ENCODE peak calls at places on chromosomes 16 and 17, in eight cellular contexts. One of them, this sample, is unnamed.

GRCh38 chr17:45848868-45849535 is 4.3 kb downstream of the SPPL2C start:
- DNase-seq in Peyer's patch: no peak
- DNase-seq in stimulated activated CD4-positive, alpha-beta T cell treated with anti-CD3 and anti-CD28 coated beads, Interleukin-12 subunit alpha, Interleukin-12 subunit beta, amount 100 ng/mL, for 4 hours: no peak
- DNase-seq in AG10803: no peak
- DNase-seq in M059J: no peak
- DNase-seq in T-cell: no peak
- DNase-seq in AG08396: no peak
- DNase-seq in activated naive CD8-positive, alpha-beta T cell treated with anti-CD3 and anti-CD28 coated beads for 36 hours: no peak
- DNase-seq in this sample: no peak

GRCh38 chr17:7217113-7217987 is 2.3 kb downstream of the DLG4 start:
- DNase-seq in Peyer's patch: no peak
- DNase-seq in stimulated activated CD4-positive, alpha-beta T cell treated with anti-CD3 and anti-CD28 coated beads, Interleukin-12 subunit alpha, Interleukin-12 subunit beta, amount 100 ng/mL, for 4 hours: no peak
- DNase-seq in AG10803: peak
- DNase-seq in M059J: peak
- DNase-seq in T-cell: no peak
- DNase-seq in AG08396: peak
- DNase-seq in activated naive CD8-positive, alpha-beta T cell treated with anti-CD3 and anti-CD28 coated beads for 36 hours: no peak
- DNase-seq in this sample: peak

GRCh38 chr17:10610821-10611323 is 46.2 kb downstream of the MYH3 start:
- DNase-seq in Peyer's patch: no peak
- DNase-seq in stimulated activated CD4-positive, alpha-beta T cell treated with anti-CD3 and anti-CD28 coated beads, Interleukin-12 subunit alpha, Interleukin-12 subunit beta, amount 100 ng/mL, for 4 hours: no peak
- DNase-seq in AG10803: no peak
- DNase-seq in M059J: no peak
- DNase-seq in T-cell: no peak
- DNase-seq in AG08396: no peak
- DNase-seq in activated naive CD8-positive, alpha-beta T cell treated with anti-CD3 and anti-CD28 coated beads for 36 hours: no peak
- DNase-seq in this sample: no peak

GRCh38 chr16:11699234-11699894 is 31.1 kb downstream of the SNN start:
- DNase-seq in Peyer's patch: no peak
- DNase-seq in stimulated activated CD4-positive, alpha-beta T cell treated with anti-CD3 and anti-CD28 coated beads, Interleukin-12 subunit alpha, Interleukin-12 subunit beta, amount 100 ng/mL, for 4 hours: no peak
- DNase-seq in AG10803: no peak
- DNase-seq in M059J: no peak
- DNase-seq in T-cell: no peak
- DNase-seq in AG08396: no peak
- DNase-seq in activated naive CD8-positive, alpha-beta T cell treated with anti-CD3 and anti-CD28 coated beads for 36 hours: no peak
- DNase-seq in this sample: no peak

GRCh38 chr17:76014100-76014924 is 12.8 kb downstream of the EVPL start:
- DNase-seq in Peyer's patch: peak
- DNase-seq in stimulated activated CD4-positive, alpha-beta T cell treated with anti-CD3 and anti-CD28 coated beads, Interleukin-12 subunit alpha, Interleukin-12 subunit beta, amount 100 ng/mL, for 4 hours: peak
- DNase-seq in AG10803: peak
- DNase-seq in M059J: peak
- DNase-seq in T-cell: peak
- DNase-seq in AG08396: peak
- DNase-seq in activated naive CD8-positive, alpha-beta T cell treated with anti-CD3 and anti-CD28 coated beads for 36 hours: peak
- DNase-seq in this sample: peak

GRCh38 chr17:58176200-58176599 is 9.4 kb downstream of the OR4D2 start:
- DNase-seq in Peyer's patch: no peak
- DNase-seq in stimulated activated CD4-positive, alpha-beta T cell treated with anti-CD3 and anti-CD28 coated beads, Interleukin-12 subunit alpha, Interleukin-12 subunit beta, amount 100 ng/mL, for 4 hours: no peak
- DNase-seq in AG10803: peak
- DNase-seq in M059J: no peak
- DNase-seq in T-cell: no peak
- DNase-seq in AG08396: no peak
- DNase-seq in activated naive CD8-positive, alpha-beta T cell treated with anti-CD3 and anti-CD28 coated beads for 36 hours: no peak
- DNase-seq in this sample: no peak

GRCh38 chr17:7084058-7084457 is 4.0 kb upstream of the CLEC10A start:
- DNase-seq in Peyer's patch: no peak
- DNase-seq in stimulated activated CD4-positive, alpha-beta T cell treated with anti-CD3 and anti-CD28 coated beads, Interleukin-12 subunit alpha, Interleukin-12 subunit beta, amount 100 ng/mL, for 4 hours: no peak
- DNase-seq in AG10803: no peak
- DNase-seq in M059J: peak
- DNase-seq in T-cell: no peak
- DNase-seq in AG08396: no peak
- DNase-seq in activated naive CD8-positive, alpha-beta T cell treated with anti-CD3 and anti-CD28 coated beads for 36 hours: no peak
- DNase-seq in this sample: no peak

GRCh38 chr17:48636177-48637018 is 10.2 kb upstream of the HOXB9 start:
- DNase-seq in Peyer's patch: peak
- DNase-seq in stimulated activated CD4-positive, alpha-beta T cell treated with anti-CD3 and anti-CD28 coated beads, Interleukin-12 subunit alpha, Interleukin-12 subunit beta, amount 100 ng/mL, for 4 hours: peak
- DNase-seq in AG10803: peak
- DNase-seq in M059J: no peak
- DNase-seq in T-cell: peak
- DNase-seq in AG08396: peak
- DNase-seq in activated naive CD8-positive, alpha-beta T cell treated with anti-CD3 and anti-CD28 coated beads for 36 hours: peak
- DNase-seq in this sample: peak

GRCh38 chr16:5502467-5502869 is 404.9 kb upstream of the EEF2KMT start:
- DNase-seq in Peyer's patch: no peak
- DNase-seq in stimulated activated CD4-positive, alpha-beta T cell treated with anti-CD3 and anti-CD28 coated beads, Interleukin-12 subunit alpha, Interleukin-12 subunit beta, amount 100 ng/mL, for 4 hours: no peak
- DNase-seq in AG10803: no peak
- DNase-seq in M059J: peak
- DNase-seq in T-cell: no peak
- DNase-seq in AG08396: no peak
- DNase-seq in activated naive CD8-positive, alpha-beta T cell treated with anti-CD3 and anti-CD28 coated beads for 36 hours: no peak
- DNase-seq in this sample: peak

GRCh38 chr17:4771519-4772234 is at the start of gene TM4SF5:
- DNase-seq in Peyer's patch: peak
- DNase-seq in stimulated activated CD4-positive, alpha-beta T cell treated with anti-CD3 and anti-CD28 coated beads, Interleukin-12 subunit alpha, Interleukin-12 subunit beta, amount 100 ng/mL, for 4 hours: no peak
- DNase-seq in AG10803: no peak
- DNase-seq in M059J: peak
- DNase-seq in T-cell: no peak
- DNase-seq in AG08396: no peak
- DNase-seq in activated naive CD8-positive, alpha-beta T cell treated with anti-CD3 and anti-CD28 coated beads for 36 hours: no peak
- DNase-seq in this sample: no peak

GRCh38 chr17:52536466-52536865 is 378.0 kb upstream of the CA10 start:
- DNase-seq in Peyer's patch: no peak
- DNase-seq in stimulated activated CD4-positive, alpha-beta T cell treated with anti-CD3 and anti-CD28 coated beads, Interleukin-12 subunit alpha, Interleukin-12 subunit beta, amount 100 ng/mL, for 4 hours: no peak
- DNase-seq in AG10803: no peak
- DNase-seq in M059J: no peak
- DNase-seq in T-cell: no peak
- DNase-seq in AG08396: no peak
- DNase-seq in activated naive CD8-positive, alpha-beta T cell treated with anti-CD3 and anti-CD28 coated beads for 36 hours: no peak
- DNase-seq in this sample: no peak

GRCh38 chr16:53105565-53105964 is 50.8 kb downstream of the CHD9 start:
- DNase-seq in Peyer's patch: no peak
- DNase-seq in stimulated activated CD4-positive, alpha-beta T cell treated with anti-CD3 and anti-CD28 coated beads, Interleukin-12 subunit alpha, Interleukin-12 subunit beta, amount 100 ng/mL, for 4 hours: no peak
- DNase-seq in AG10803: no peak
- DNase-seq in M059J: no peak
- DNase-seq in T-cell: no peak
- DNase-seq in AG08396: no peak
- DNase-seq in activated naive CD8-positive, alpha-beta T cell treated with anti-CD3 and anti-CD28 coated beads for 36 hours: no peak
- DNase-seq in this sample: no peak

GRCh38 chr17:44559288-44560249 is 2.3 kb downstream of the FZD2 start:
- DNase-seq in Peyer's patch: no peak
- DNase-seq in stimulated activated CD4-positive, alpha-beta T cell treated with anti-CD3 and anti-CD28 coated beads, Interleukin-12 subunit alpha, Interleukin-12 subunit beta, amount 100 ng/mL, for 4 hours: no peak
- DNase-seq in AG10803: no peak
- DNase-seq in M059J: peak
- DNase-seq in T-cell: no peak
- DNase-seq in AG08396: peak
- DNase-seq in activated naive CD8-positive, alpha-beta T cell treated with anti-CD3 and anti-CD28 coated beads for 36 hours: no peak
- DNase-seq in this sample: no peak

GRCh38 chr17:38693700-38694329 is 11.3 kb upstream of the MLLT6 start:
- DNase-seq in Peyer's patch: peak
- DNase-seq in stimulated activated CD4-positive, alpha-beta T cell treated with anti-CD3 and anti-CD28 coated beads, Interleukin-12 subunit alpha, Interleukin-12 subunit beta, amount 100 ng/mL, for 4 hours: no peak
- DNase-seq in AG10803: peak
- DNase-seq in M059J: peak
- DNase-seq in T-cell: no peak
- DNase-seq in AG08396: peak
- DNase-seq in activated naive CD8-positive, alpha-beta T cell treated with anti-CD3 and anti-CD28 coated beads for 36 hours: no peak
- DNase-seq in this sample: no peak

GRCh38 chr16:69595127-69596036 is 29.6 kb downstream of the NFAT5 start:
- DNase-seq in Peyer's patch: no peak
- DNase-seq in stimulated activated CD4-positive, alpha-beta T cell treated with anti-CD3 and anti-CD28 coated beads, Interleukin-12 subunit alpha, Interleukin-12 subunit beta, amount 100 ng/mL, for 4 hours: no peak
- DNase-seq in AG10803: no peak
- DNase-seq in M059J: peak
- DNase-seq in T-cell: no peak
- DNase-seq in AG08396: no peak
- DNase-seq in activated naive CD8-positive, alpha-beta T cell treated with anti-CD3 and anti-CD28 coated beads for 36 hours: no peak
- DNase-seq in this sample: peak

GRCh38 chr17:29115906-29116651 is 64.1 kb downstream of the MYO18A start:
- DNase-seq in Peyer's patch: no peak
- DNase-seq in stimulated activated CD4-positive, alpha-beta T cell treated with anti-CD3 and anti-CD28 coated beads, Interleukin-12 subunit alpha, Interleukin-12 subunit beta, amount 100 ng/mL, for 4 hours: peak
- DNase-seq in AG10803: peak
- DNase-seq in M059J: peak
- DNase-seq in T-cell: peak
- DNase-seq in AG08396: peak
- DNase-seq in activated naive CD8-positive, alpha-beta T cell treated with anti-CD3 and anti-CD28 coated beads for 36 hours: peak
- DNase-seq in this sample: peak

GRCh38 chr16:50323335-50324011 is 45.3 kb downstream of the BRD7 start:
- DNase-seq in Peyer's patch: no peak
- DNase-seq in stimulated activated CD4-positive, alpha-beta T cell treated with anti-CD3 and anti-CD28 coated beads, Interleukin-12 subunit alpha, Interleukin-12 subunit beta, amount 100 ng/mL, for 4 hours: no peak
- DNase-seq in AG10803: peak
- DNase-seq in M059J: peak
- DNase-seq in T-cell: no peak
- DNase-seq in AG08396: no peak
- DNase-seq in activated naive CD8-positive, alpha-beta T cell treated with anti-CD3 and anti-CD28 coated beads for 36 hours: no peak
- DNase-seq in this sample: peak

GRCh38 chr17:44065668-44066203 is 735 bp downstream of the LSM12 start:
- DNase-seq in Peyer's patch: no peak
- DNase-seq in stimulated activated CD4-positive, alpha-beta T cell treated with anti-CD3 and anti-CD28 coated beads, Interleukin-12 subunit alpha, Interleukin-12 subunit beta, amount 100 ng/mL, for 4 hours: peak
- DNase-seq in AG10803: no peak
- DNase-seq in M059J: no peak
- DNase-seq in T-cell: no peak
- DNase-seq in AG08396: no peak
- DNase-seq in activated naive CD8-positive, alpha-beta T cell treated with anti-CD3 and anti-CD28 coated beads for 36 hours: no peak
- DNase-seq in this sample: no peak

This sample was measured in RPMI7951.